ENCODE peak calls at places on chromosomes 11 and 22, in four cellular contexts. One of them, this sample, is unnamed.
A peak's percentile ranks its signal among the peaks of the same experiment; 100 is the strongest.

GRCh38 chr11:5620606-5621521 is 3.9 kb upstream of the TRIM34 start:
- DNase-seq in IMR-90: peak; percentile 95
- DNase-seq in HFF-Myc: no peak
- DNase-seq in cardiac fibroblast: peak; percentile 87
- DNase-seq in this sample: peak; percentile 40

GRCh38 chr11:122439911-122440782 is 215.4 kb upstream of the UBASH3B start:
- DNase-seq in IMR-90: peak; percentile 45
- DNase-seq in HFF-Myc: no peak
- DNase-seq in cardiac fibroblast: peak; percentile 76
- DNase-seq in this sample: peak; percentile 12

GRCh38 chr11:67436459-67437081 is 912 bp downstream of the PTPRCAP start:
- DNase-seq in HFF-Myc: no peak
- DNase-seq in cardiac fibroblast: peak; percentile 14
- DNase-seq in IMR-90: no peak
- DNase-seq in this sample: no peak

GRCh38 chr11:44515085-44515484 is 50.4 kb upstream of the CD82 start:
- DNase-seq in cardiac fibroblast: peak; percentile 42
- DNase-seq in HFF-Myc: no peak
- DNase-seq in IMR-90: no peak
- DNase-seq in this sample: no peak

GRCh38 chr11:100434821-100435641 is 252.1 kb upstream of the ARHGAP42 start:
- DNase-seq in HFF-Myc: no peak
- DNase-seq in IMR-90: no peak
- DNase-seq in cardiac fibroblast: no peak
- DNase-seq in this sample: no peak

GRCh38 chr11:24391165-24391564 is 105.7 kb upstream of the LUZP2 start:
- DNase-seq in cardiac fibroblast: peak; percentile 45
- DNase-seq in HFF-Myc: no peak
- DNase-seq in IMR-90: peak; percentile 87
- DNase-seq in this sample: no peak

GRCh38 chr11:78860720-78861422 is 286.2 kb upstream of the NARS2 start:
- DNase-seq in IMR-90: peak; percentile 35
- DNase-seq in cardiac fibroblast: peak; percentile 44
- DNase-seq in HFF-Myc: no peak
- DNase-seq in this sample: peak; percentile 16

GRCh38 chr11:61181489-61181888 is 20.3 kb upstream of the VPS37C start:
- DNase-seq in IMR-90: no peak
- DNase-seq in HFF-Myc: no peak
- DNase-seq in cardiac fibroblast: no peak
- DNase-seq in this sample: no peak

GRCh38 chr11:76073716-76074115 is 132.6 kb downstream of the WNT11 start:
- DNase-seq in cardiac fibroblast: peak; percentile 81
- DNase-seq in HFF-Myc: peak; percentile 61
- DNase-seq in IMR-90: peak; percentile 66
- DNase-seq in this sample: no peak

GRCh38 chr22:40709752-40710413 is 30.6 kb downstream of the MCHR1 start:
- DNase-seq in IMR-90: peak; percentile 84
- DNase-seq in cardiac fibroblast: peak; percentile 59
- DNase-seq in HFF-Myc: no peak
- DNase-seq in this sample: no peak

GRCh38 chr11:130847517-130847916 is 68.8 kb downstream of the SNX19 start:
- DNase-seq in cardiac fibroblast: peak; percentile 55
- DNase-seq in IMR-90: peak; percentile 87
- DNase-seq in HFF-Myc: no peak
- DNase-seq in this sample: peak; percentile 23

GRCh38 chr11:45161252-45162063 is 15.0 kb downstream of the PRDM11 start:
- DNase-seq in cardiac fibroblast: no peak
- DNase-seq in HFF-Myc: no peak
- DNase-seq in IMR-90: no peak
- DNase-seq in this sample: no peak

GRCh38 chr22:35258144-35258988 is 1.1 kb downstream of the HMGXB4 start:
- DNase-seq in IMR-90: peak; percentile 11
- DNase-seq in HFF-Myc: no peak
- DNase-seq in cardiac fibroblast: peak; percentile 28
- DNase-seq in this sample: peak; percentile 18

GRCh38 chr22:22855617-22856308 is 31.9 kb upstream of the IGLL5 start:
- DNase-seq in cardiac fibroblast: no peak
- DNase-seq in HFF-Myc: no peak
- DNase-seq in IMR-90: no peak
- DNase-seq in this sample: no peak

GRCh38 chr11:44066732-44067131 is 662 bp downstream of the ACCS start:
- DNase-seq in HFF-Myc: peak; percentile 61
- DNase-seq in cardiac fibroblast: peak; percentile 79
- DNase-seq in IMR-90: peak; percentile 69
- DNase-seq in this sample: peak; percentile 24

GRCh38 chr11:122044086-122044485 is 71.9 kb downstream of the BLID start:
- DNase-seq in IMR-90: peak; percentile 38
- DNase-seq in cardiac fibroblast: no peak
- DNase-seq in HFF-Myc: no peak
- DNase-seq in this sample: no peak

GRCh38 chr11:116885951-116886629 is 48.7 kb upstream of the APOA1 start:
- DNase-seq in cardiac fibroblast: peak; percentile 48
- DNase-seq in IMR-90: peak; percentile 85
- DNase-seq in HFF-Myc: no peak
- DNase-seq in this sample: peak; percentile 33

GRCh38 chr11:27926981-27927481 is 180.9 kb downstream of the KIF18A start:
- DNase-seq in cardiac fibroblast: peak; percentile 61
- DNase-seq in IMR-90: peak; percentile 88
- DNase-seq in HFF-Myc: peak; percentile 65
- DNase-seq in this sample: peak; percentile 83

GRCh38 chr11:2735053-2735589 is 35.3 kb upstream of the KCNQ1OT1 start:
- DNase-seq in IMR-90: no peak
- DNase-seq in cardiac fibroblast: no peak
- DNase-seq in HFF-Myc: no peak
- DNase-seq in this sample: no peak

GRCh38 chr11:43508511-43508918 is 149.8 kb downstream of the TTC17 start:
- DNase-seq in HFF-Myc: no peak
- DNase-seq in IMR-90: peak; percentile 61
- DNase-seq in cardiac fibroblast: peak; percentile 48
- DNase-seq in this sample: peak; percentile 4

GRCh38 chr22:24233235-24233634 is 11.6 kb downstream of the GGT5 start:
- DNase-seq in cardiac fibroblast: no peak
- DNase-seq in IMR-90: no peak
- DNase-seq in HFF-Myc: no peak
- DNase-seq in this sample: no peak

GRCh38 chr11:72519220-72519881 is 85.0 kb upstream of the CLPB start:
- DNase-seq in IMR-90: peak; percentile 12
- DNase-seq in cardiac fibroblast: no peak
- DNase-seq in HFF-Myc: peak; percentile 24
- DNase-seq in this sample: no peak

GRCh38 chr11:112229159-112229558 is 2.9 kb downstream of the PTS start:
- DNase-seq in HFF-Myc: no peak
- DNase-seq in IMR-90: no peak
- DNase-seq in cardiac fibroblast: no peak
- DNase-seq in this sample: no peak

GRCh38 chr22:50089231-50090140 is at the start of gene MOV10L1:
- DNase-seq in cardiac fibroblast: peak; percentile 42
- DNase-seq in IMR-90: no peak
- DNase-seq in HFF-Myc: no peak
- DNase-seq in this sample: no peak

DNA sequence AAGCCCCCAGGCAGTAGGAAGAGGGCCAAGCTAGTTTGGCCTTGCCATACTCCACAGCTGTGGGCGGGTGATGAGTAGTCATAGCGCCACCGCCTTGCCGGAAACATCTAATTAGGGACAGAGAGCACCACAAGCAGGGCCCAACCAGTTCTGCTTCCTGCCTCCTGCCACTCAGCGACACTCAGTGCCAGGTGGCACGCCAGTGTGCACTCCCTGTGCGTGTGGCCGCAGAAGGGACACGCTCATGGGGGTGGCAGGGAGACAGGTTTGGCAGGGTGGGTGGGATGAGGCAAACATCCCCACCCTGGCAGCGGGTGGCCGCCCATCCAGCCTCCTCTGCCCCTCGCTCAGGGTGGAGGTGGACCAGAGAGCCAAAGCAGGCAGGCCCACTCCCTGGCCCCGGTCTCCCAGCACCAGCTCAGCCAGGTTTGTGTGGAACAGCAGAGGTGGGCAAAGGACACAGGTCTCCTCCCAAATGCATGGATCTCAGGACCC is 4.9 kb downstream of the OVOL1 start:
- DNase-seq in cardiac fibroblast: no peak
- DNase-seq in HFF-Myc: peak; percentile 41
- DNase-seq in IMR-90: no peak
- DNase-seq in this sample: no peak
- TF ChIP-seq CTCF in cardiac fibroblast: no peak
- TF ChIP-seq CTCF in HFF-Myc: no peak
- TF ChIP-seq CTCF in IMR-90: no peak
- TF ChIP-seq CTCF in this sample: no peak

GRCh38 chr22:43910178-43910695 is 13.4 kb upstream of the PNPLA3 start:
- DNase-seq in HFF-Myc: no peak
- DNase-seq in cardiac fibroblast: no peak
- DNase-seq in IMR-90: no peak
- DNase-seq in this sample: no peak
- TF ChIP-seq CTCF in HFF-Myc: no peak
- TF ChIP-seq CTCF in cardiac fibroblast: no peak
- TF ChIP-seq CTCF in IMR-90: no peak
- TF ChIP-seq CTCF in this sample: no peak

GRCh38 chr11:134030853-134031252 is 38.0 kb upstream of the JAM3 start:
- DNase-seq in cardiac fibroblast: no peak
- DNase-seq in IMR-90: no peak
- DNase-seq in HFF-Myc: no peak
- DNase-seq in this sample: no peak
- TF ChIP-seq CTCF in cardiac fibroblast: no peak
- TF ChIP-seq CTCF in IMR-90: no peak
- TF ChIP-seq CTCF in HFF-Myc: peak; percentile 32
- TF ChIP-seq CTCF in this sample: peak; percentile 8

GRCh38 chr11:95734009-95734572 is 55.5 kb downstream of the FAM76B start:
- DNase-seq in cardiac fibroblast: no peak
- DNase-seq in HFF-Myc: no peak
- DNase-seq in IMR-90: no peak
- DNase-seq in this sample: no peak

GRCh38 chr11:95736268-95737208 is 53.0 kb downstream of the FAM76B start:
- DNase-seq in HFF-Myc: no peak
- DNase-seq in IMR-90: no peak
- DNase-seq in cardiac fibroblast: peak; percentile 48
- DNase-seq in this sample: no peak

GRCh38 chr11:95739526-95739925 is 50.1 kb downstream of the FAM76B start:
- DNase-seq in HFF-Myc: no peak
- DNase-seq in cardiac fibroblast: no peak
- DNase-seq in IMR-90: no peak
- DNase-seq in this sample: no peak

GRCh38 chr11:95739108-95739507 is 50.5 kb downstream of the FAM76B start:
- DNase-seq in IMR-90: no peak
- DNase-seq in cardiac fibroblast: no peak
- DNase-seq in HFF-Myc: no peak
- DNase-seq in this sample: no peak
- TF ChIP-seq CTCF in IMR-90: no peak
- TF ChIP-seq CTCF in cardiac fibroblast: no peak
- TF ChIP-seq CTCF in HFF-Myc: peak; percentile 21
- TF ChIP-seq CTCF in this sample: no peak

DNA sequence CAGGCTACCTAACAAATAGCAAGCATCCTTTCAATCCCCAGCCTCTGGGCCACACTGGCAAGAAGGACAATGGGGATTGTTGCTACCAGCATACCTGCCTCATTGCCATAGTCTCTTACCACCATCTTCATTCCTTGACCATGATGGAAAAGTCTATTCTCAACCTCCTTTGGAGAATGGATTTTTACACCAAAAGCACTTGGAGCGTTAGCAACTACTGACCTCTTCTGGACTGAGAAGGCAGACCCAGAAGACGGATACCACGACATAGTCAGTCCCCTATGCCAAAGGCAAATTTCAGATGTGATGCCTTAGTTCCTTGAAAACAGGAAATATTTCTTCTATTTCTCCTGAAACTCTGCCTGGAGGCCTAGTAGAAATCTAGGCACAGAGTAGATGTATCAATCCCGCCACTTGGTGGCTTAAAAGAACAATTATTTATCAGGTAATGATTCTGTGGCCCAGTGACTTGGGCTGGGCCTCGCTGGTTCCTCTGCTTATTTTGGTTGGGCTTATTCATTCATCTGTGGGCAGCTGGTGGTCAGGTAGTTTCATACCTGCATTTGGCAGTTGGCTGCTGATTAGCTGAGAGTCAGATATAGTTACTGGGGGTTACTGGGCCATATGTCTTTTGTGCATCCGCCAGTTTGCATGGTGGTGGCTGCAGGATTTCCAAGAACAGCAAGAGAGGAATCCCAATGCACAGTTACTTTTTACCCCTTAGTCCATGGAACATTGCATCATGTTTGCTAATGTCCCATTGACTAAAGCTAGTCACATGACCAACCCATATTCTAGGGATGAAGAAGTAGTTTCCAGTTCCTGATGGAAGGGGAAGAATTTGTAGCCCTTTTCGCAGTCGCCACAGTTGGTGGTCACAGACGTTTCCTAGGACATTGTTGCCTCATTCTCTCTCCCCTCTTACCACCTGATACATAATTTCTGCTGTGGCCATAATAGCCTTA is 75.2 kb downstream of the DHCR7 start:
- DNase-seq in HFF-Myc: no peak
- DNase-seq in IMR-90: peak; percentile 50
- DNase-seq in cardiac fibroblast: peak; percentile 43
- DNase-seq in this sample: peak; percentile 22
- TF ChIP-seq CTCF in HFF-Myc: peak; percentile 33
- TF ChIP-seq CTCF in IMR-90: peak; percentile 65
- TF ChIP-seq CTCF in cardiac fibroblast: peak; percentile 35
- TF ChIP-seq CTCF in this sample: peak; percentile 66

GRCh38 chr11:9057032-9057431 is 34.4 kb downstream of the SCUBE2 start:
- DNase-seq in IMR-90: peak; percentile 12
- DNase-seq in HFF-Myc: no peak
- DNase-seq in cardiac fibroblast: no peak
- DNase-seq in this sample: no peak

GRCh38 chr11:9061807-9062206 is 29.6 kb downstream of the SCUBE2 start:
- DNase-seq in IMR-90: no peak
- DNase-seq in cardiac fibroblast: no peak
- DNase-seq in HFF-Myc: no peak
- DNase-seq in this sample: no peak

GRCh38 chr11:9057888-9058287 is 33.5 kb downstream of the SCUBE2 start:
- DNase-seq in cardiac fibroblast: no peak
- DNase-seq in HFF-Myc: no peak
- DNase-seq in IMR-90: no peak
- DNase-seq in this sample: no peak

GRCh38 chr11:9056467-9056866 is 34.9 kb downstream of the SCUBE2 start:
- DNase-seq in cardiac fibroblast: no peak
- DNase-seq in IMR-90: no peak
- DNase-seq in HFF-Myc: no peak
- DNase-seq in this sample: no peak

GRCh38 chr11:9060700-9061111 is 30.7 kb downstream of the SCUBE2 start:
- DNase-seq in cardiac fibroblast: no peak
- DNase-seq in HFF-Myc: no peak
- DNase-seq in IMR-90: no peak
- DNase-seq in this sample: no peak
- TF ChIP-seq CTCF in cardiac fibroblast: peak; percentile 15
- TF ChIP-seq CTCF in HFF-Myc: peak; percentile 53
- TF ChIP-seq CTCF in IMR-90: no peak
- TF ChIP-seq CTCF in this sample: no peak

This sample was measured in astrocyte of the cerebellum.